ENCODE peak calls at places on chromosomes 7 and 10, in five cellular contexts. C is adrenal gland, J is A549, O is prostate gland, K is sigmoid colon. W is an unnamed sample.

GRCh38 chr10:107611101-107611500 is 446.6 kb upstream of the SORCS1 start:
- DNase-seq in C (no peak), O (no peak), J (no peak), K (no peak), W (no peak)

GRCh38 chr10:124125305-124126116 is 32.1 kb upstream of the CHST15 start:
- DNase-seq in C (peak; percentile 12), K (no peak), J (peak; percentile 30), O (no peak), W (no peak)

GRCh38 chr7:67377939-67378862 is 381.6 kb downstream of the TYW1 start:
- DNase-seq in K (peak; percentile 82), J (peak; percentile 78), C (peak; percentile 81), O (peak; percentile 63), W (peak; percentile 45)

GRCh38 chr10:49279015-49279880 is 19.7 kb upstream of the C10orf71 start:
- DNase-seq in J (no peak), O (no peak), C (no peak), K (peak; percentile 35), W (no peak)

GRCh38 chr10:130357226-130357625 is 221.0 kb downstream of the GLRX3 start:
- DNase-seq in C (no peak), O (no peak), J (no peak), K (peak; percentile 44), W (no peak)

GRCh38 chr7:20785211-20786048 is 1.3 kb downstream of the SP8 start:
- DNase-seq in C (no peak), J (no peak), K (no peak), O (peak; percentile 43), W (no peak)

GRCh38 chr10:50431118-50431517 is 179.8 kb upstream of the ASAH2 start:
- DNase-seq in K (no peak), C (no peak), O (no peak), J (no peak), W (no peak)

GRCh38 chr10:59688921-59689351 is 20.7 kb downstream of the SLC16A9 start:
- DNase-seq in J (no peak), K (no peak), C (no peak), O (peak; percentile 51), W (peak; percentile 56)

GRCh38 chr10:110083884-110084283 is 76.1 kb downstream of the ADD3 start:
- DNase-seq in C (no peak), K (no peak), O (no peak), J (peak; percentile 20), W (no peak)

GRCh38 chr10:93081296-93081695 is 7.6 kb downstream of the CYP26A1 start:
- DNase-seq in J (no peak), C (no peak), K (no peak), O (no peak), W (no peak)

GRCh38 chr7:22784346-22784745 is 38.3 kb downstream of the TOMM7 start:
- DNase-seq in C (no peak), K (no peak), J (no peak), O (no peak), W (no peak)

GRCh38 chr7:151088019-151088855 is 2.0 kb downstream of the AGAP3 start:
- DNase-seq in C (no peak), K (no peak), J (no peak), O (no peak), W (no peak)

GRCh38 chr10:103554488-103555320 is 61.2 kb downstream of the NEURL1 start:
- DNase-seq in O (peak; percentile 39), J (peak; percentile 37), C (peak; percentile 59), K (peak; percentile 83), W (peak; percentile 70)

GRCh38 chr10:88456730-88457129 is 126.4 kb downstream of the RNLS start:
- DNase-seq in J (no peak), O (no peak), C (no peak), K (no peak), W (no peak)

GRCh38 chr7:96833701-96834453 is 124.2 kb upstream of the SEM1 start:
- DNase-seq in J (no peak), C (peak; percentile 16), O (no peak), K (no peak), W (no peak)

GRCh38 chr10:100186253-100186780 is 488 bp upstream of the ERLIN1 start:
- DNase-seq in O (peak; percentile 24), C (peak; percentile 56), J (peak; percentile 53), K (peak; percentile 72), W (peak; percentile 58)

GRCh38 chr10:97578171-97578844 is 5.7 kb downstream of the ANKRD2 start:
- DNase-seq in K (no peak), J (no peak), C (no peak), O (no peak), W (no peak)

GRCh38 chr7:96679886-96680285 is 29.8 kb downstream of the SEM1 start:
- DNase-seq in K (no peak), C (no peak), J (no peak), O (no peak), W (no peak)

GRCh38 chr7:132666786-132667185 is 90.5 kb upstream of the PLXNA4 start:
- DNase-seq in O (no peak), K (no peak), C (no peak), J (no peak), W (no peak)

GRCh38 chr7:39621261-39621660 is 2.1 kb upstream of the RALA start:
- DNase-seq in K (no peak), O (no peak), C (no peak), J (no peak), W (no peak)

GRCh38 chr10:69835875-69836727 is 34.4 kb downstream of the COL13A1 start:
- DNase-seq in C (no peak), K (no peak), J (no peak), O (no peak), W (no peak)

GRCh38 chr10:113718974-113719822 is 32.3 kb upstream of the PLEKHS1 start:
- DNase-seq in O (no peak), K (no peak), C (no peak), J (no peak), W (peak; percentile 89)

GRCh38 chr7:121394709-121395140 is 1.4 kb downstream of the FAM3C start:
- DNase-seq in J (no peak), K (no peak), O (no peak), C (peak; percentile 29), W (no peak)

GRCh38 chr10:79038841-79039201 is 29.9 kb upstream of the ZMIZ1 start:
- DNase-seq in O (no peak), K (peak; percentile 40), J (no peak), C (no peak), W (no peak)

GRCh38 chr10:96130326-96130758 is 245 bp downstream of the ZNF518A start:
- DNase-seq in K (peak; percentile 78), C (peak; percentile 55), J (peak; percentile 92), O (peak; percentile 42), W (peak; percentile 80)

DNA sequence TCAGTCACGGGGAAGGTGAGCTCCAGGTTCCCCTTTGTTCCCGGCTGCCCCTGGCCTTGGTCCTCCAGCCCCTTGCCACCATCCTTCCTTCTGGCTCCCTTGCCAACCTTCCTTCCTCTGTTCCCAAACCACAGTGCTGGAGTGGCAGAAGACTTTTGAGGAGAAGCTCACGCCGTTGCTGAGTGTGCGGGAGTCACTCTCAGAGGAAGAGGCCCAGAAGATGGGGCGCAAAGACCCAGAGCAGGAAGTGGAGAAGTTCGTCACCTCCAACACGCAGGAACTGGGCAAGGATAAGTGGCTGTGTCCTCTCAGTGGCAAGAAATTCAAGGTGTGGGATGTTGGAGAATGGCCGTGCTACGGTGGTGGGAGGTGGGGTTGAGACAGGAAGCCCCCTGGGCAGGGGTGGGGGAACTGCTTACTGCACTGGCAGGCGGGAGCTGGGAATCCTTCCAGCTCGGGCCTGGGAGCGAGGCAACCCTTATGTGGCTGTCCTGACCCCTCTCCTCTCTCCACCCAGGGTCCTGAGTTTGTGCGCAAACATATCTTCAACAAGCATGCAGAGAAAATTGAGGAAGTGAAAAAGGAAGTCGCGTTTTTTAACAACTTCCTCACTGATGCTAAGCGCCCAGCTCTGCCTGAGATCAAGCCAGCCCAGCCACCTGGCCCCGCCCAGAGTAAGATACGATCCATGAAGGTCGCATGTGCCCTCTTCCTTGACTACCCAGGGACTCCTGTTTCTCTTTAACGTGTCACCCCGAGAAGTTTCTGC is 2.1 kb downstream of the UFSP1 start:
- DNase-seq in C (no peak), K (no peak), J (no peak), O (no peak), W (peak; percentile 77)
- TF ChIP-seq POLR2A in C (no peak), K (no peak), J (peak; percentile 45), O (no peak), W (no peak)

DNA sequence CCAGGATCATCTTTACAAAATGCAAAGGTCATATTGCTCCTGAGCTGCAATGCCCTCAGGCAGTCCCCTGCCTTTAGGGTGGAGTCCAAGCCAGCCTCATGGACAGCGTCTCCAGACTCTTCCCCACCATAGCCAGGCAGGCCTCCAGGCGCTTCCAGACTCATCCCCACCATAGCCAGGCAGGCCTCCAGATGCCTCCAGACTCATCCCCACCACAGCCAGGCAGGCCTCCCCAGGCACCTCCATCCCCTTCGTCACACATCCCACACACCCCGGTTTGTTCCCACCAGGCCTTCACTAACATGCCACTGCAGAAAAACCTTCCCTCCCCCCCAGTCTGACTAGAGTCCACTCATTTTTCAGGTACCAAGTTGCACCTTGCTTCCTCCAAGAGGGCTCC is 70.1 kb downstream of the PTPRN2 start:
- DNase-seq in J (no peak), K (no peak), C (no peak), O (no peak), W (no peak)
- TF ChIP-seq CTCF in J (no peak), K (no peak), C (no peak), O (no peak), W (no peak)

GRCh38 chr7:125675628-125676027 is 746.0 kb upstream of the POT1 start:
- DNase-seq in K (no peak), J (no peak), O (no peak), C (no peak), W (no peak)

GRCh38 chr7:125670926-125671572 is 741.4 kb upstream of the POT1 start:
- DNase-seq in C (no peak), J (peak; percentile 32), O (no peak), K (no peak), W (no peak)

GRCh38 chr7:125678771-125679170 is 749.1 kb upstream of the POT1 start:
- DNase-seq in J (no peak), C (no peak), O (no peak), K (no peak), W (no peak)

DNA sequence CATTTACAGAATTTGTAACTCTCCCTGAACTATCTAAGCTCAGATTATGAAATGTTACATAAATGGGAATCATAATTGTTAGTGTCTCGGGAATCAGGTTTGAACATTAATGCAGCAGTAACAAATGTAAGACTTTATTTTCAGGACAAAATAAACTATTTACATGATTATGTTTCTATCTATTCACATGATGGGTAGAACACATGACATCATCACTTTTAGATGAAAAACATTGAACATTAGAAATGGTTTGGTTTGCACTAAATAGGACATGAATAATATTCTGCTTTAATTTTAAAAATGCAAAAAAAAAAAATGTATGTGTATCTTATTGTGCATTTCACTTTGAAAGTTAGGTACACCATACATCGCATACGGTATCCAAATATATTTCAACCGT is 745.5 kb upstream of the POT1 start:
- DNase-seq in C (no peak), K (no peak), O (no peak), J (no peak), W (no peak)
- H3K27ac ChIP-seq in C (no peak overlapping the region), K (no peak overlapping the region), O (no peak overlapping the region), J (no peak overlapping the region), W (no peak overlapping the region)

DNA sequence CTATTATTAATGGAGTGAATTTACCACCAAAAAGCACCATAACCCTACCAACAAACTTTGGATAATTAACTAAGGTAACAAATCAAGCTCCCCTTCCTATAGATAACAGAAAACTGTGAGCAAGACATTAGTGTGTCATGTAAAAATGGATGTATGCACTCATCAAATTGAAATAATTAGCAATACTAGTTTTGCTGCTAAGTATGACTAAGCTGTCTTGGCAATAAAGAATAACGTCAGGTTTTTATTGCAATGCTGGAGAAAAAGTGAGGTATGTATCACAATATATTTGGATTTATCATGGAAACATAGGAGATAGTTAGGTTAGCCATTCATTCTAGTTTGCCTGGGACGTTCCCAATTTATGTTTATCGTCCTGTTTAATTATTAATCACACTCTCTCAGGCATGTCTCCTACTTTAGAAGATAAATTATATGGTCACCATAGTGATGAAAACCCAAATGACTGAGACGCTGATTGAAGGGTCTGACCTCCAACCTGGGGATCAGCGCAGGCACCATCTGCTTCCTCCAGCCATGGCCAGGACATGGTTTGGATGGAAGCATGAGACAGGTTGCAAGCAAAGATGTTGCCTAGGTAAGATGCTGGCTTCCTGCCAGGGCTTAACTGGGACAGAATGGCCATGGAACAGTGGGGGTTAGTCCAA is 125.6 kb downstream of the FANK1 start:
- DNase-seq in C (no peak), K (no peak), O (no peak), J (no peak), W (no peak)
- TF ChIP-seq POLR2A in C (no peak), K (no peak), O (no peak), J (no peak), W (no peak)